ENCODE peak calls at places on chromosomes 5 and 9, in seven cellular contexts. One of them, this sample, is unnamed.

GRCh38 chr5:72556351-72557146 is 49.3 kb upstream of the ZNF366 start:
- DNase-seq in H1: peak
- DNase-seq in trophoblast cell: peak
- DNase-seq in mesenchymal stem cell: peak
- DNase-seq in neuronal stem cell: peak
- DNase-seq in H9: peak
- DNase-seq in IMR-90: peak
- DNase-seq in this sample: peak

GRCh38 chr5:148477429-148477828 is 93.7 kb downstream of the FBXO38 start:
- DNase-seq in H1: no peak
- DNase-seq in IMR-90: no peak
- DNase-seq in mesenchymal stem cell: no peak
- DNase-seq in H9: no peak
- DNase-seq in trophoblast cell: no peak
- DNase-seq in neuronal stem cell: no peak
- DNase-seq in this sample: no peak

GRCh38 chr5:173742432-173742816 is 126.0 kb upstream of the BOD1 start:
- DNase-seq in H1: no peak
- DNase-seq in neuronal stem cell: no peak
- DNase-seq in trophoblast cell: no peak
- DNase-seq in IMR-90: no peak
- DNase-seq in H9: no peak
- DNase-seq in mesenchymal stem cell: no peak
- DNase-seq in this sample: no peak

GRCh38 chr9:124487491-124488182 is 19.6 kb downstream of the NR5A1 start:
- DNase-seq in H1: no peak
- DNase-seq in H9: no peak
- DNase-seq in neuronal stem cell: no peak
- DNase-seq in trophoblast cell: no peak
- DNase-seq in mesenchymal stem cell: no peak
- DNase-seq in IMR-90: no peak
- DNase-seq in this sample: no peak

GRCh38 chr9:83544002-83544698 is 5.9 kb upstream of the FRMD3 start:
- DNase-seq in H9: peak
- DNase-seq in H1: no peak
- DNase-seq in IMR-90: peak
- DNase-seq in trophoblast cell: peak
- DNase-seq in mesenchymal stem cell: peak
- DNase-seq in neuronal stem cell: no peak
- DNase-seq in this sample: peak

GRCh38 chr9:34687631-34688030 is 3.4 kb downstream of the CCL19 start:
- DNase-seq in trophoblast cell: no peak
- DNase-seq in H1: no peak
- DNase-seq in mesenchymal stem cell: no peak
- DNase-seq in neuronal stem cell: no peak
- DNase-seq in H9: no peak
- DNase-seq in IMR-90: no peak
- DNase-seq in this sample: no peak

GRCh38 chr9:119802621-119803020 is 433.4 kb upstream of the BRINP1 start:
- DNase-seq in trophoblast cell: no peak
- DNase-seq in IMR-90: no peak
- DNase-seq in mesenchymal stem cell: no peak
- DNase-seq in H1: peak
- DNase-seq in H9: no peak
- DNase-seq in neuronal stem cell: no peak
- DNase-seq in this sample: no peak

GRCh38 chr5:126587551-126588390 is 7.2 kb downstream of the ALDH7A1 start:
- DNase-seq in neuronal stem cell: no peak
- DNase-seq in H1: no peak
- DNase-seq in trophoblast cell: no peak
- DNase-seq in IMR-90: no peak
- DNase-seq in H9: no peak
- DNase-seq in mesenchymal stem cell: no peak
- DNase-seq in this sample: no peak

GRCh38 chr9:92632641-92633040 is 37.3 kb downstream of the IPPK start:
- DNase-seq in H1: no peak
- DNase-seq in trophoblast cell: no peak
- DNase-seq in IMR-90: no peak
- DNase-seq in mesenchymal stem cell: no peak
- DNase-seq in neuronal stem cell: no peak
- DNase-seq in H9: peak
- DNase-seq in this sample: no peak

GRCh38 chr5:75510417-75510835 is 1.0 kb downstream of the CERT1 start:
- DNase-seq in H9: no peak
- DNase-seq in mesenchymal stem cell: peak
- DNase-seq in H1: no peak
- DNase-seq in trophoblast cell: peak
- DNase-seq in neuronal stem cell: no peak
- DNase-seq in IMR-90: peak
- DNase-seq in this sample: no peak

GRCh38 chr9:126482361-126483044 is 131.2 kb upstream of the LMX1B start:
- DNase-seq in IMR-90: peak
- DNase-seq in trophoblast cell: no peak
- DNase-seq in H9: peak
- DNase-seq in H1: peak
- DNase-seq in mesenchymal stem cell: peak
- DNase-seq in neuronal stem cell: peak
- DNase-seq in this sample: peak

GRCh38 chr5:169270827-169271226 is 30.1 kb downstream of the SLIT3 start:
- DNase-seq in mesenchymal stem cell: no peak
- DNase-seq in H1: no peak
- DNase-seq in trophoblast cell: no peak
- DNase-seq in H9: no peak
- DNase-seq in neuronal stem cell: no peak
- DNase-seq in IMR-90: no peak
- DNase-seq in this sample: no peak

DNA sequence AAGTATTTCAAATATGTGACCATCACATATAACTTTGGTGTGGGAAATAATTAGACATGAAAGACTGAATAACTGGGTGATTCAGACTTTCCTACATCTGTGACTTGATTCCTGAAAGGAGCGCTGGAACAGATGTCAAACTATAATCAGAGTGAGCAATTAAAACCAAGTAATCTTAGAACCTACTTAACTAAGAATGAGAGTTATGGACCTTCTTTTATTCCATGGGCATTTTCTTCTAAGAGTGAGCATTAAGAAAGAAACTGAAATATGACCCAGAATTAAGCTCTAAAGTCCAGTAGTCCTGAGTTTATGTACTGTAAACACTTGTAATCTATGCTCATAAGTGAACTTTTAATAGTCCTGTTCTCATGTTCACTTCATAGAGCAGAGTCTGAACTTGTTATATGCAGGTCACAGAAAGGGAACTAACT is 68.4 kb downstream of the PAM start:
- DNase-seq in H1: no peak
- DNase-seq in IMR-90: peak
- DNase-seq in H9: no peak
- DNase-seq in mesenchymal stem cell: peak
- DNase-seq in trophoblast cell: no peak
- DNase-seq in neuronal stem cell: no peak
- DNase-seq in this sample: no peak
- H3K18ac ChIP-seq in H1: no peak
- H3K18ac ChIP-seq in IMR-90: no peak
- H3K18ac ChIP-seq in H9: no peak
- H3K18ac ChIP-seq in mesenchymal stem cell: no peak
- H3K18ac ChIP-seq in trophoblast cell: no peak
- H3K18ac ChIP-seq in neuronal stem cell: no peak
- H3K18ac ChIP-seq in this sample: no peak

GRCh38 chr9:77488439-77489126 is 159.5 kb downstream of the GNA14 start:
- DNase-seq in trophoblast cell: no peak
- DNase-seq in H9: peak
- DNase-seq in H1: no peak
- DNase-seq in neuronal stem cell: no peak
- DNase-seq in mesenchymal stem cell: peak
- DNase-seq in IMR-90: peak
- DNase-seq in this sample: peak
- H3K18ac ChIP-seq in trophoblast cell: no peak
- H3K18ac ChIP-seq in H9: no peak
- H3K18ac ChIP-seq in H1: no peak
- H3K18ac ChIP-seq in neuronal stem cell: no peak
- H3K18ac ChIP-seq in mesenchymal stem cell: no peak
- H3K18ac ChIP-seq in IMR-90: no peak
- H3K18ac ChIP-seq in this sample: no peak

DNA sequence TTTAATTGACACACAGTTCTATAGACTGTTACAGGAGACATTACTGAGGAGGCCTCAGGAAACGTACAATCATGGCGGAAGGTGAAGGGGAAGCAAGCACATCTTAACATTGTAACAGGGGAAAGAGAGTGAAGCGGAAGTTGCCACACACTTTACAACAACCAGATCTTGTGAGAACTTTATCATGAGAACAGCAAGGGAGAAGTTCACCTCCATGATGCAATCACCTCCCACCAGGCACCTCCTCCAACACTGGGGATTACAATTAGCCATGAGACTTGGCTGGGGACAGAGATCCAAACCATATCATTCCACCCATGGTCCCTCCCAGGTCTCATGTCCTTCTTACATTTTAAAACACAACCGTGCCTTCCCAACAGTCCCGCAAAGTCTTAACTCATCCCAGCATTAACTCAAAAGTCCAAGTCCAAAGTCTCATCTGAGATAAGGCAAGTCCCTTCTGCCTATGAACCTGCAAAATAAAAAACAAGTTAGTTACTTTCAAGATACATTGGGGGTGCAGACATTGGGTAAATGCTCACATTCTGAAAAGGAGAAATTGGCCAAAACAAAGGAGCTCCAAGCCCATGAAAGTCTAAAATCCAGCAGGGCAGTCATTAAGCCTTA is 138.3 kb downstream of the TMEM161B start:
- DNase-seq in H1: no peak
- DNase-seq in neuronal stem cell: no peak
- DNase-seq in trophoblast cell: no peak
- DNase-seq in IMR-90: no peak
- DNase-seq in mesenchymal stem cell: no peak
- DNase-seq in H9: no peak
- DNase-seq in this sample: no peak
- H3K18ac ChIP-seq in H1: no peak
- H3K18ac ChIP-seq in neuronal stem cell: no peak
- H3K18ac ChIP-seq in trophoblast cell: no peak
- H3K18ac ChIP-seq in IMR-90: no peak
- H3K18ac ChIP-seq in mesenchymal stem cell: no peak
- H3K18ac ChIP-seq in H9: no peak
- H3K18ac ChIP-seq in this sample: no peak

DNA sequence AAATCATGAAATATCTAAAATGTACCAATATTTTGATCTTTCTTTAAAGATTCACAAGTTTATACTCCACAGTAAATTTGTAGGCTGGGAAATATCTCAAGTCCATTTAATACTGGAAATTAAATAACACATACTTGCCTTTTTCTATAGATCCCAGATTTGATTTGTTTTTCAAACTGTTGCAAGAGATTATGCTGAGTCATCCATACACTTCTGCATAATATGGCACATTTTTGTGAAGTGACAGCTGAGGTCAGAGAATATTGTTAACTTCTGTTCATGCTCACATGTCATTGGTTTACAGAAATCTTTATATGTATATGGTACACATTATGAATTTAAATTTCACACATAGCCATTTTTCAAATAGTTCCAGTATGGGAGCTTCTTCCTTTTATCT is 1066.3 kb upstream of the NUDT12 start:
- DNase-seq in H9: no peak
- DNase-seq in mesenchymal stem cell: peak
- DNase-seq in IMR-90: no peak
- DNase-seq in trophoblast cell: no peak
- DNase-seq in H1: no peak
- DNase-seq in neuronal stem cell: no peak
- DNase-seq in this sample: no peak
- H3K18ac ChIP-seq in H9: no peak
- H3K18ac ChIP-seq in mesenchymal stem cell: no peak
- H3K18ac ChIP-seq in IMR-90: no peak
- H3K18ac ChIP-seq in trophoblast cell: no peak
- H3K18ac ChIP-seq in H1: no peak
- H3K18ac ChIP-seq in neuronal stem cell: no peak
- H3K18ac ChIP-seq in this sample: no peak

DNA sequence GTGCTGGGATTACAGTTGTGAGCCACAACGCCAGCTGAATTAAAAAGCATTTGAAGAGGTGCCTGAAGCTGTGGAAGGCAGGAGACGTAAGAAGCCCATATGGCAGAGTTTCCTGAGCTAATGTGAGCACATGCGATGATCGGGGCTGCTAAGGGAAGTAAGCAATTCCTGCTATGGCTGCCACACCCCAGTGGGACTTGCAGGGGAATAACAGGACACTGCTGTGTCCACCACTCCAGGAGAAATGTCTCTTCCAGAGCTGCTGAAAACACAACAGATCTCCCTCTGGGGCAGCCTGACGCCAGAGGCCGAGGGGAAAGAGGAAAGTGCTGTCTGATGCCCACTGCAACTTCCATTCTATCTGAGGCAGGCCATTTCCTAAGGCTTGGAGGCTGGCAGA is 46.2 kb upstream of the ANKRD55 start:
- DNase-seq in H1: no peak
- DNase-seq in IMR-90: no peak
- DNase-seq in H9: no peak
- DNase-seq in trophoblast cell: no peak
- DNase-seq in mesenchymal stem cell: peak
- DNase-seq in neuronal stem cell: no peak
- DNase-seq in this sample: no peak
- H3K18ac ChIP-seq in H1: no peak
- H3K18ac ChIP-seq in IMR-90: peak
- H3K18ac ChIP-seq in H9: no peak
- H3K18ac ChIP-seq in trophoblast cell: peak
- H3K18ac ChIP-seq in mesenchymal stem cell: peak
- H3K18ac ChIP-seq in neuronal stem cell: peak
- H3K18ac ChIP-seq in this sample: no peak

GRCh38 chr5:54140247-54140646 is 170.1 kb downstream of the ARL15 start:
- DNase-seq in mesenchymal stem cell: no peak
- DNase-seq in neuronal stem cell: no peak
- DNase-seq in IMR-90: no peak
- DNase-seq in trophoblast cell: no peak
- DNase-seq in H9: no peak
- DNase-seq in H1: no peak
- DNase-seq in this sample: no peak
- H3K18ac ChIP-seq in mesenchymal stem cell: no peak
- H3K18ac ChIP-seq in neuronal stem cell: no peak
- H3K18ac ChIP-seq in IMR-90: no peak
- H3K18ac ChIP-seq in trophoblast cell: no peak
- H3K18ac ChIP-seq in H9: no peak
- H3K18ac ChIP-seq in H1: no peak
- H3K18ac ChIP-seq in this sample: no peak

GRCh38 chr5:146091881-146092280 is 13.5 kb downstream of the PLAC8L1 start:
- DNase-seq in trophoblast cell: no peak
- DNase-seq in IMR-90: no peak
- DNase-seq in H1: no peak
- DNase-seq in neuronal stem cell: no peak
- DNase-seq in mesenchymal stem cell: no peak
- DNase-seq in H9: no peak
- DNase-seq in this sample: no peak
- H3K18ac ChIP-seq in trophoblast cell: no peak
- H3K18ac ChIP-seq in IMR-90: no peak
- H3K18ac ChIP-seq in H1: no peak
- H3K18ac ChIP-seq in neuronal stem cell: no peak
- H3K18ac ChIP-seq in mesenchymal stem cell: no peak
- H3K18ac ChIP-seq in H9: no peak
- H3K18ac ChIP-seq in this sample: no peak